ENCODE peak calls at places on chromosomes 1 and 21, in ten cellular contexts. B is transverse colon, N is lower lobe of right lung, I is psoas muscle, P is breast epithelium, C is right lobe of liver, O is colonic mucosa, L is dorsolateral prefrontal cortex, F is heart right ventricle, Z is A549. S is an unnamed sample.

GRCh38 chr1:17563494-17564281 is 24.2 kb downstream of the ARHGEF10L start:
- DNase-seq in N (no peak), O (no peak), L (no peak), Z (no peak), I (no peak), B (no peak), C (no peak), P (no peak), F (peak), S (no peak)

GRCh38 chr1:218336353-218336752 is 8.8 kb upstream of the TGFB2 start:
- DNase-seq in F (no peak), C (no peak), N (no peak), P (no peak), O (no peak), Z (no peak), I (no peak), L (no peak), B (no peak), S (no peak)

GRCh38 chr1:64240209-64240608 is 36.8 kb downstream of the UBE2U start:
- DNase-seq in L (no peak), Z (no peak), C (no peak), F (no peak), B (no peak), I (no peak), N (no peak), P (no peak), O (no peak), S (no peak)

GRCh38 chr1:58824753-58825389 is 41.0 kb upstream of the JUN start:
- DNase-seq in P (no peak), I (no peak), B (peak), L (no peak), N (peak), Z (no peak), O (peak), C (no peak), F (peak), S (peak)

GRCh38 chr1:82449671-82450070 is 648.9 kb downstream of the ADGRL2 start:
- DNase-seq in F (no peak), O (no peak), P (no peak), N (no peak), I (no peak), B (no peak), Z (no peak), L (no peak), C (no peak), S (no peak)

GRCh38 chr1:175250027-175250426 is 57.5 kb upstream of the KIAA0040 start:
- DNase-seq in I (no peak), L (no peak), Z (no peak), O (no peak), N (no peak), B (peak), C (no peak), F (no peak), P (no peak), S (no peak)

GRCh38 chr1:37663426-37664000 is 28.8 kb upstream of the CDCA8 start:
- DNase-seq in C (no peak), O (no peak), F (no peak), B (no peak), P (no peak), L (no peak), Z (no peak), N (no peak), I (no peak), S (no peak)

GRCh38 chr21:27796106-27796505 is 829.2 kb upstream of the ADAMTS5 start:
- DNase-seq in B (no peak), L (no peak), O (no peak), P (no peak), C (no peak), F (no peak), N (no peak), I (no peak), Z (no peak), S (no peak)

GRCh38 chr1:77889671-77890070 is 1.2 kb downstream of the NEXN start:
- DNase-seq in I (no peak), O (no peak), C (no peak), F (no peak), N (no peak), L (no peak), P (no peak), B (no peak), Z (peak), S (no peak)

GRCh38 chr1:117561551-117561950 is 44.3 kb upstream of the TENT5C start:
- DNase-seq in N (no peak), I (no peak), B (no peak), L (no peak), Z (no peak), P (no peak), O (no peak), C (no peak), F (no peak), S (no peak)

GRCh38 chr1:151494741-151495281 is 16.4 kb upstream of the CGN start:
- DNase-seq in F (no peak), B (no peak), C (no peak), N (no peak), P (no peak), I (no peak), O (no peak), Z (no peak), L (no peak), S (no peak)

GRCh38 chr1:2528611-2528965 is 1.5 kb downstream of the HES5 start:
- DNase-seq in L (no peak), I (no peak), N (no peak), P (no peak), O (no peak), F (no peak), Z (no peak), C (no peak), B (no peak), S (no peak)

GRCh38 chr1:240658312-240658975 is 46.5 kb upstream of the GREM2 start:
- DNase-seq in B (no peak), C (no peak), N (no peak), L (no peak), I (no peak), Z (no peak), P (no peak), F (no peak), O (no peak), S (no peak)

GRCh38 chr1:219422811-219423598 is 189.9 kb downstream of the ZC3H11B start:
- DNase-seq in F (no peak), B (no peak), Z (no peak), C (no peak), O (no peak), L (no peak), N (no peak), P (no peak), I (no peak), S (no peak)

GRCh38 chr1:167672831-167673230 is 42.8 kb downstream of the RCSD1 start:
- DNase-seq in B (no peak), P (no peak), I (no peak), Z (no peak), C (no peak), O (no peak), F (no peak), L (no peak), N (no peak), S (no peak)

GRCh38 chr1:58581641-58582040 is 4.6 kb upstream of the TACSTD2 start:
- DNase-seq in P (no peak), C (no peak), O (no peak), B (no peak), F (no peak), I (no peak), L (no peak), Z (no peak), N (no peak), S (no peak)

GRCh38 chr1:99558539-99558938 is 87.4 kb upstream of the PALMD start:
- DNase-seq in N (no peak), I (no peak), C (no peak), L (no peak), O (no peak), F (no peak), P (no peak), B (no peak), Z (no peak), S (no peak)

GRCh38 chr1:44605904-44606615 is 68.2 kb downstream of the TMEM53 start:
- DNase-seq in B (no peak), F (no peak), L (no peak), P (no peak), N (no peak), Z (no peak), I (no peak), C (no peak), O (no peak), S (no peak)

GRCh38 chr1:229024528-229025119 is 246.3 kb upstream of the RAB4A start:
- DNase-seq in B (peak), Z (peak), O (peak), I (peak), P (no peak), C (no peak), N (no peak), L (no peak), F (no peak), S (no peak)

GRCh38 chr1:167362638-167363037 is 142.0 kb downstream of the POU2F1 start:
- DNase-seq in L (no peak), P (no peak), B (no peak), F (no peak), I (no peak), C (no peak), Z (no peak), O (no peak), N (no peak), S (no peak)

GRCh38 chr1:100835866-100836842 is 58.5 kb downstream of the EXTL2 start:
- DNase-seq in N (no peak), L (no peak), C (no peak), B (no peak), P (no peak), Z (no peak), I (no peak), O (no peak), F (no peak), S (no peak)

GRCh38 chr1:100832676-100833469 is 61.8 kb downstream of the EXTL2 start:
- DNase-seq in Z (no peak), L (no peak), C (no peak), N (no peak), I (no peak), O (no peak), P (no peak), B (no peak), F (no peak), S (no peak)

GRCh38 chr1:100834779-100835645 is 59.6 kb downstream of the EXTL2 start:
- DNase-seq in O (no peak), Z (peak), I (no peak), B (no peak), C (no peak), P (no peak), F (no peak), L (no peak), N (no peak), S (peak)
- TF ChIP-seq CTCF in O (peak), Z (peak), I (peak), B (no peak), C (peak), P (no peak), F (peak), L (no peak), N (peak), S (peak)

GRCh38 chr1:94820918-94821317 is 761 bp downstream of the SLC44A3 start:
- DNase-seq in B (no peak), P (no peak), I (no peak), C (no peak), Z (no peak), L (no peak), O (no peak), F (no peak), N (no peak), S (no peak)

GRCh38 chr1:94819945-94820746 is at the start of gene SLC44A3:
- DNase-seq in Z (peak), C (peak), O (peak), N (peak), F (peak), I (peak), B (peak), P (peak), L (no peak), S (peak)

GRCh38 chr1:94819584-94819944 is 593 bp upstream of the SLC44A3 start:
- DNase-seq in Z (no peak), C (no peak), O (peak), L (no peak), B (no peak), I (no peak), P (no peak), F (no peak), N (no peak), S (no peak)

GRCh38 chr1:94816030-94816429 is 4.1 kb upstream of the SLC44A3 start:
- DNase-seq in O (no peak), Z (no peak), F (no peak), I (no peak), N (no peak), P (no peak), C (no peak), B (no peak), L (no peak), S (no peak)

GRCh38 chr1:94817697-94818096 is 2.5 kb upstream of the SLC44A3 start:
- DNase-seq in I (no peak), Z (no peak), B (no peak), P (no peak), N (no peak), C (no peak), L (no peak), O (no peak), F (no peak), S (no peak)
- H3K4me3 ChIP-seq in I (no peak), Z (no peak), B (no peak), P (no peak), N (no peak), C (no peak), L (no peak), O (no peak), F (no peak), S (no peak)

GRCh38 chr1:26170472-26170821 is 739 bp downstream of the ZNF593 start:
- DNase-seq in Z (no peak), C (no peak), N (no peak), B (no peak), I (no peak), L (no peak), O (no peak), P (no peak), F (no peak), S (no peak)

GRCh38 chr1:26166719-26167281 is 2.0 kb downstream of the C1orf232 start:
- DNase-seq in O (no peak), P (no peak), N (no peak), I (no peak), C (no peak), B (no peak), L (no peak), Z (no peak), F (no peak), S (no peak)

GRCh38 chr1:26169201-26169600 is 438 bp upstream of the C1orf232 start:
- DNase-seq in C (no peak), Z (no peak), F (no peak), L (no peak), O (no peak), I (no peak), P (no peak), N (no peak), B (no peak), S (peak)

GRCh38 chr1:26169669-26170471 is at the start of gene ZNF593:
- DNase-seq in N (peak), B (peak), I (peak), Z (peak), P (peak), C (peak), L (peak), O (peak), F (peak), S (peak)

DNA sequence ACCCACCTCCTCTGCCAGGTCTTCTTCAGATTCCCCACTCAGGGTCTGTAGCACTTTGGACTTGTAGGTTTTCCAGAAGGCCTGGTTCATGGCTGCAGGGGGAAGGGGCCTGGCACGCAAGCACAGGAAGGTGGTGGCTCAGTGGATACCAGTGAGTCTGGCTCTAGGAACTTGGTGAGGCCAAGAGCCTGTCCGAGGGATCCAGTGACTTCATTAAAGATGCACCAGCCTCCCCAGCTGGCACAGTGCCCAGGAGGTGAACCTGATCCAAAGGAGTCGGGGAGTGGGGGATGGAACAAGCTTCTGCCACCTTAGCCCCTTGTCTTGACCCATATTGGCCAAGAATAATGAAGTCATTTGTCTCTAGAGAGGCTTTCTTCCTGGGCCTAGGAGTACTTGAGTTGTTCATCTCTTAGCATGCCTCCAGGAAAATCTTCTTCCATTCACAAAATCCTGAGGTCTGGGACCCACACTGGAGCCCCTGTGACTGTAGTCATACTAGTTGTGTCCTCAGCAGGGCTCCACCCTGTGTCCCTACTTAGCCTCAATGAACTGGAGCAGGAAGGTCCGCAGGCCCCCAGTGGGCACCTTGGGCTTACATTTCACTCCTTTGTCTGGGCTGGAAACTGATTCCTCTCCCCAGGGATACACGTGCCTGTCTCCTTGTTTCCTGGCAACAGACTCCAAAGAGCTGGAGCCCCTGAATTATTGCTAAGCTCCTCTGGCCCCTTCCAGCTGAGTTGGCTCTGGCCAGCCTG is at the start of gene C1orf232:
- DNase-seq in C (no peak), B (no peak), P (no peak), N (no peak), L (no peak), F (no peak), O (no peak), I (peak), Z (no peak), S (peak)
- H3K27ac ChIP-seq in C (peak), B (peak), P (peak), N (peak), L (peak), F (peak), O (peak), I (peak), Z (peak), S (no peak)

GRCh38 chr1:40650075-40650474 is 15.4 kb downstream of the RIMS3 start:
- DNase-seq in B (no peak), I (no peak), N (no peak), P (no peak), L (no peak), F (no peak), O (no peak), Z (no peak), C (no peak), S (no peak)
- TF ChIP-seq CTCF in B (no peak), I (peak), N (peak), P (no peak), L (no peak), F (peak), O (no peak), Z (no peak), C (peak), S (no peak)